ENCODE peak calls at places on chromosomes 1 and 21, in seven cellular contexts. C is pancreas, T is choroid plexus epithelial cell, A is transverse colon, R is left lung, M is cardiac fibroblast, E is upper lobe of right lung. W is an unnamed sample.

GRCh38 chr1:201013991-201014815 is 9.3 kb downstream of the KIF21B start:
- DNase-seq in C (no peak), T (no peak), A (no peak), R (no peak), M (no peak), E (no peak), W (no peak)

GRCh38 chr21:27648560-27648959 is 681.7 kb upstream of the ADAMTS5 start:
- DNase-seq in C (no peak), T (peak), A (no peak), R (no peak), M (peak), E (no peak), W (no peak)

GRCh38 chr21:45607021-45607921 is 36.3 kb upstream of the PCBP3 start:
- DNase-seq in C (no peak), T (peak), A (no peak), R (no peak), M (peak), E (peak), W (no peak)

GRCh38 chr1:234597894-234598293 is 12.1 kb downstream of the IRF2BP2 start:
- DNase-seq in C (peak), T (peak), A (peak), R (no peak), M (peak), E (no peak), W (no peak)

GRCh38 chr1:210819266-210819665 is 314.7 kb downstream of the KCNH1 start:
- DNase-seq in C (no peak), T (no peak), A (no peak), R (no peak), M (no peak), E (no peak), W (no peak)

GRCh38 chr1:1358433-1359201 is at the start of gene MXRA8:
- DNase-seq in C (no peak), T (peak), A (peak), R (peak), M (peak), E (peak), W (no peak)

GRCh38 chr1:184840596-184840995 is 85.9 kb upstream of the EDEM3 start:
- DNase-seq in C (no peak), T (no peak), A (no peak), R (no peak), M (no peak), E (no peak), W (no peak)

GRCh38 chr1:109299984-109300343 is 6.8 kb downstream of the MYBPHL start:
- DNase-seq in C (no peak), T (no peak), A (no peak), R (no peak), M (no peak), E (no peak), W (no peak)

GRCh38 chr1:34356862-34357261 is 180.2 kb downstream of the C1orf94 start:
- DNase-seq in C (no peak), T (no peak), A (no peak), R (no peak), M (no peak), E (no peak), W (no peak)

GRCh38 chr1:32536117-32536516 is 3.1 kb upstream of the ZBTB8A start:
- DNase-seq in C (no peak), T (no peak), A (no peak), R (no peak), M (no peak), E (no peak), W (no peak)

GRCh38 chr1:32536764-32537163 is 2.5 kb upstream of the ZBTB8A start:
- DNase-seq in C (no peak), T (no peak), A (no peak), R (no peak), M (no peak), E (no peak), W (no peak)

GRCh38 chr1:32538887-32539583 is at the start of gene ZBTB8A:
- DNase-seq in C (peak), T (peak), A (peak), R (no peak), M (peak), E (peak), W (peak)

DNA sequence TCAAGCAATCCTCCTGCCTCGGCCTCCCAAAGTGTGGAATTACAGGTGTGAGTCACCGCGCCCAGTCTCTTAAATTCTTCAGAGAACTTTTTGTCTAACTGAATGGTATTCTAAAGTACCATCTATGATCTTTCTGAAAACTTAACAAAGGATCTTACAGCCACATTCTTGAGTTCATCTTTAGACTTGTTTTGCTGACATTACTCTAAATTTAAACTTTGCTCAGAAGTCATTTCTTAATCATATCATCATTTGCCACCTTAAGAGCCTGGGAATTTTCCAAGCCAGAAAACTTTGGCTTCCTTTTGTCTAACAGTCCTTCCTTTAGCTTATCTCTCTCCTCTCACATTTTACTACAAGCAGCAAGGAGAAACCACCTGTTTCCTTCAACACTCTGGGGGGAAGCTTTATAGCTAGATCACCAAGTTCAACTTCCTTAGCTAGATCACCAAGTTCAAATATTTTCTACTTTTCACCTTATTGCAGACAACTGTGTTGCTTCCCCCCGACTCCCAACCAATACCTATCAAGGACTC is 5.4 kb upstream of the ZBTB8A start:
- DNase-seq in C (no peak), T (no peak), A (no peak), R (no peak), M (no peak), E (no peak), W (no peak)
- H3K4me3 ChIP-seq in C (no peak), T (no peak), A (no peak), R (no peak), M (no peak), E (no peak), W (no peak)

GRCh38 chr1:226709942-226710341 is 29.1 kb downstream of the ITPKB start:
- DNase-seq in C (no peak), T (no peak), A (no peak), R (no peak), M (no peak), E (no peak), W (no peak)

GRCh38 chr1:226706664-226707063 is 32.4 kb downstream of the ITPKB start:
- DNase-seq in C (no peak), T (no peak), A (no peak), R (no peak), M (no peak), E (no peak), W (no peak)

GRCh38 chr1:226708342-226708780 is 30.7 kb downstream of the ITPKB start:
- DNase-seq in C (no peak), T (peak), A (no peak), R (no peak), M (peak), E (no peak), W (no peak)

GRCh38 chr1:226710501-226710900 is 28.6 kb downstream of the ITPKB start:
- DNase-seq in C (no peak), T (no peak), A (no peak), R (no peak), M (no peak), E (no peak), W (no peak)

DNA sequence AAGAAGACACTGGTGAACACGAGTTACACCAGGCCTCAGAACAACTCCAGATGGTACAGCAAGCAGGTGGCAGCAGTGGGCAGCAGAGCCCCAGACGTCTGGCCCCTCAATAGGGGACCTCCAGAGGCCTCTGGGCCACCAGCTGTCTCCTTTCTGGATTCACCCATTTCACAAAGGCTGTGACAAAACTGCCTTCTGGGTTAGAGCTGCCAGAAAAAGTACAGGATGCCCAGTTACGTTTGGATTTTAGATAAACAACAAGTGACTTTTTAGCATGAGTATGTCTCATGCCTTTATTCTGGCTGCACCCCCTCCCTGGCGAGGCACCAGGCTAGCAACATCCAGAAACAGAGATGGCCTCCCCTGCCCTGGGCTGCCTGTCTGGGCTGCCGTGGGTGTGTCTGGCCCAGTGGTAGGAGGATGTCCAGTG is 30.1 kb downstream of the ITPKB start:
- DNase-seq in C (no peak), T (no peak), A (no peak), R (no peak), M (no peak), E (no peak), W (no peak)
- TF ChIP-seq CTCF in C (no peak), T (peak), A (no peak), R (no peak), M (no peak), E (peak), W (peak)

GRCh38 chr1:118978914-118979701 is 9.0 kb downstream of the TBX15 start:
- DNase-seq in C (no peak), T (no peak), A (no peak), R (no peak), M (no peak), E (no peak), W (no peak)
- H3K4me3 ChIP-seq in C (peak), T (peak), A (no peak), R (no peak), M (no peak), E (no peak), W (no peak)

GRCh38 chr21:31659286-31660133 is at the start of gene SOD1:
- DNase-seq in C (peak), T (peak), A (peak), R (peak), M (peak), E (peak), W (peak)
- TF ChIP-seq CTCF in C (no peak), T (no peak), A (peak), R (no peak), M (no peak), E (peak), W (no peak)

GRCh38 chr1:93016171-93016570 is 54.9 kb upstream of the DIPK1A start:
- DNase-seq in C (no peak), T (peak), A (no peak), R (no peak), M (peak), E (no peak), W (no peak)
- H3K4me3 ChIP-seq in C (no peak), T (no peak), A (no peak), R (no peak), M (no peak), E (no peak), W (no peak)

GRCh38 chr1:100320311-100321097 is 31.8 kb upstream of the CDC14A start:
- DNase-seq in C (no peak), T (no peak), A (no peak), R (no peak), M (no peak), E (no peak), W (no peak)
- TF ChIP-seq CTCF in C (no peak), T (no peak), A (no peak), R (no peak), M (no peak), E (no peak), W (no peak)

DNA sequence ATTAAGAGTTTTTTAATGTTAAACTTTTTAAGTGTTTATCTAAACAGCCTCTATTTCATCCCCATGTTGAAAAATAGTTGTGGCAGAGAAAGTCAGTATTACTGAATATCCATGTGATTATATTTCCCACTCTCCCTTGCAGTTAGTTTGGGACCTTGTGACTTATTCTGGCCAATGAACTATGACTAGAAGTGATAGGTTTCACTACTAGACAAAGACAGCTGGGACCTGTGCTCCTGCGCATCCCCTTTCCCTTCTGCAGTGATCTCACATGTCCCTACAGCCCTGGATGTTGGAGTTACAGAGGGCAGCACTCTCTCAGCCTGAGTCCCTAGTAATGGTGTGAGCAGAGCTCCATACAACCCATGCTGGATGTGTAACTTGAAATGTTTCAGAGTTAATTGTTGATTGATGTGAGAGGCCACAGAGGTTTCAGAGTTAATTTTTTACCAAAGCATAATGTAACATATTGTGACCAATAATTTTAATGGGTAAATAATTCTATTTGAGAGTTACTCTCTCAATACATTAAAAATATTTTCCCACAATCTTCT is 18.7 kb upstream of the SAMD13 start:
- DNase-seq in C (no peak), T (no peak), A (no peak), R (no peak), M (no peak), E (no peak), W (no peak)
- H3K4me3 ChIP-seq in C (no peak), T (no peak), A (no peak), R (no peak), M (no peak), E (no peak), W (no peak)

DNA sequence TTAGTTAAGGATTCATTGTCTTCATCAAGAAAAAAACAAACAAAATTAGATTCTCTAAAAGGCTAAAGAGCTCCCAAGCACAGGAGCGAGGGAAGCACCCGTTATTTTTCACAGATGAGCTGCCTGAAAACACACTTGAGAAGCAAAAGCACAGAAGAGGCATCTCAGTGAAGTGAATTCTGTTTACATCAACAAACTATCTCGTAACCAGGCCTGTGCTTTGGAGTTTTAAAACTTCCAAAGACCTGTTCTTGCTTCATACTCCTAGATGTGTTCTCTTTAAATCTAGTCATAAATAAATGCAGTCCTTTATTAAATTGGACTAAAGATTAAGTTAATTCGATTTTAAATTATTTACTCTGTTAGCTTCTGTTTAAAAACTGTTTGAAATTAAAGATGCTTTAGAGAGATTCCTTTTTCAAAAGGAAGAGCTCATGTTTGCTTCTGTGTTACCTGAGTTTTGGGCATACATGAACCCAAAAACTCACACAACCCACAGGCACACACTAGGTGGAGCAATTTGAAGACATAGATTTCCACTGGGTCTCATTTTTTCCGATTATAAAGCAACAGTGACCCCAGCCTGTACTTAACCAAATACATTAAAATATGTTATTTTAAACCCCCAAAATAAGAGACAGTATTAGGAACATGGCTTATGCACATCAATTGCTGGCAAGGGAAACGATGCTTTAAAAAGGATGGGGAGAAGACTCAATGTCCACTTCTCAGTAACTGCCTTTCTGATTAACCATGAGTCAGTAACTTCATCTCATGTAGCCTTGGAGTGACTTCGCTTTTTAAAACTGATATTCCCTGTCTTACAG is 648.2 kb downstream of the SMYD3 start:
- DNase-seq in C (no peak), T (peak), A (no peak), R (no peak), M (peak), E (no peak), W (no peak)
- TF ChIP-seq CTCF in C (no peak), T (peak), A (no peak), R (no peak), M (peak), E (peak), W (peak)

W was measured in GM06990.